ENCODE peak calls at places on chromosomes 3 and 15, in seven cellular contexts. H is midbrain; U is AG08396; P is stimulated activated CD4-positive, alpha-beta T cell treated with anti-CD3 and anti-CD28 coated beads, TNF-alpha, amount 100 ng/mL, for 1 hour; C is C1 segment of cervical spinal cord; D is activated CD4-positive, alpha-beta T cell treated with anti-CD3 and anti-CD28 coated beads, Interleukin-2, amount 50 U/mL, for 1 hour; O is T-helper 17 cell. F is an unnamed sample.

GRCh38 chr3:30185872-30186271 is 420.5 kb upstream of the TGFBR2 start:
- DNase-seq in H (no peak), U (no peak), P (no peak), C (no peak), D (no peak), O (no peak), F (no peak)

GRCh38 chr3:114155370-114155821 is 23.5 kb downstream of the DRD3 start:
- DNase-seq in H (no peak), U (peak), P (no peak), C (no peak), D (peak), O (no peak), F (peak)

GRCh38 chr15:88930579-88930978 is 17.4 kb upstream of the MFGE8 start:
- DNase-seq in H (no peak), U (no peak), P (no peak), C (no peak), D (no peak), O (no peak), F (no peak)

GRCh38 chr3:46613313-46614005 is 1.1 kb downstream of the FAM240A start:
- DNase-seq in H (no peak), U (no peak), P (no peak), C (no peak), D (no peak), O (no peak), F (no peak)

GRCh38 chr15:98904466-98905048 is 103.0 kb downstream of the PGPEP1L start:
- DNase-seq in H (peak), U (peak), P (no peak), C (peak), D (no peak), O (no peak), F (peak)

GRCh38 chr3:171088984-171089754 is 62.6 kb upstream of the SLC2A2 start:
- DNase-seq in H (no peak), U (peak), P (no peak), C (no peak), D (no peak), O (no peak), F (peak)

GRCh38 chr3:71813704-71814103 is 28.8 kb upstream of the PROK2 start:
- DNase-seq in H (no peak), U (no peak), P (no peak), C (no peak), D (no peak), O (no peak), F (no peak)

GRCh38 chr3:178804606-178805005 is 267.0 kb downstream of the ZMAT3 start:
- DNase-seq in H (no peak), U (no peak), P (no peak), C (no peak), D (no peak), O (no peak), F (no peak)

GRCh38 chr15:82124331-82125263 is 78.8 kb upstream of the MEX3B start:
- DNase-seq in H (no peak), U (no peak), P (no peak), C (no peak), D (no peak), O (no peak), F (no peak)

GRCh38 chr15:65558336-65558735 is 28.1 kb downstream of the HACD3 start:
- DNase-seq in H (no peak), U (peak), P (no peak), C (no peak), D (no peak), O (no peak), F (peak)